ENCODE peak calls at places on chromosomes 2 and 18, in ten cellular contexts. Q is aorta; D is lower lobe of right lung; X is PC-9; M is right cardiac atrium; E is spleen; R is IMR-90; S is CD4-positive, alpha-beta memory T cell; T is transverse colon; N is pancreas. O is an unnamed sample.

GRCh38 chr2:161163438-161163837 is 3.2 kb downstream of the TANK start:
- DNase-seq in S (no peak), Q (no peak), E (no peak), D (no peak), X (no peak), R (no peak), N (no peak), T (no peak), M (no peak), O (no peak)

GRCh38 chr18:50297621-50298442 is 10.3 kb upstream of the CXXC1 start:
- DNase-seq in N (peak; percentile 76), R (peak; percentile 61), Q (peak; percentile 91), X (no peak), M (peak; percentile 92), E (peak; percentile 94), S (peak; percentile 70), D (peak; percentile 87), T (peak; percentile 88), O (peak; percentile 89)

GRCh38 chr2:145909781-145910180 is 1389.9 kb upstream of the ZEB2 start:
- DNase-seq in X (no peak), Q (no peak), S (no peak), N (no peak), D (no peak), R (peak; percentile 3), E (no peak), M (no peak), T (no peak), O (no peak)

GRCh38 chr2:158305501-158305900 is 151.1 kb downstream of the CCDC148 start:
- DNase-seq in N (no peak), X (no peak), R (no peak), T (no peak), E (no peak), Q (no peak), D (no peak), M (no peak), S (no peak), O (no peak)

GRCh38 chr2:224334083-224334482 is 67.8 kb downstream of the FAM124B start:
- DNase-seq in E (no peak), D (no peak), R (no peak), N (no peak), X (no peak), T (no peak), Q (no peak), S (no peak), M (no peak), O (no peak)

GRCh38 chr2:189008555-189009312 is 34.6 kb downstream of the COL3A1 start:
- DNase-seq in M (no peak), E (no peak), T (no peak), D (no peak), N (no peak), R (no peak), X (no peak), S (no peak), Q (no peak), O (no peak)

GRCh38 chr18:36130039-36130831 is 536 bp downstream of the ELP2 start:
- DNase-seq in M (no peak), Q (no peak), R (peak; percentile 10), T (no peak), D (no peak), X (no peak), E (no peak), N (no peak), S (peak; percentile 4), O (no peak)

GRCh38 chr2:232039086-232039485 is 77.6 kb downstream of the DIS3L2 start:
- DNase-seq in T (no peak), Q (no peak), M (no peak), D (no peak), E (no peak), S (no peak), N (no peak), X (no peak), R (no peak), O (no peak)

GRCh38 chr2:239263231-239263936 is 137.4 kb downstream of the HDAC4 start:
- DNase-seq in X (no peak), E (peak; percentile 81), Q (peak; percentile 73), N (no peak), D (no peak), T (peak; percentile 11), S (no peak), M (no peak), R (no peak), O (no peak)

GRCh38 chr18:54129448-54130134 is 94.9 kb downstream of the MBD2 start:
- DNase-seq in S (no peak), T (no peak), M (no peak), X (no peak), D (no peak), Q (no peak), R (no peak), E (no peak), N (no peak), O (peak; percentile 14)

GRCh38 chr2:160256511-160256910 is 56.4 kb upstream of the ITGB6 start:
- DNase-seq in R (no peak), E (no peak), Q (no peak), N (no peak), D (no peak), M (no peak), S (no peak), X (no peak), T (no peak), O (no peak)

GRCh38 chr2:84526562-84526961 is 10.3 kb downstream of the DNAH6 start:
- DNase-seq in M (no peak), X (no peak), S (peak; percentile 12), R (peak; percentile 23), T (no peak), N (no peak), D (no peak), Q (no peak), E (no peak), O (peak; percentile 12)

GRCh38 chr2:45788401-45788800 is 136.9 kb downstream of the PRKCE start:
- DNase-seq in Q (no peak), X (no peak), S (no peak), E (no peak), M (no peak), N (no peak), T (no peak), R (no peak), D (no peak), O (no peak)

GRCh38 chr18:35513181-35513932 is 15.6 kb upstream of the INO80C start:
- DNase-seq in M (peak; percentile 86), R (peak; percentile 54), X (peak; percentile 91), E (no peak), D (no peak), Q (peak; percentile 88), N (peak; percentile 48), T (peak; percentile 20), S (no peak), O (no peak)

GRCh38 chr18:12278153-12278764 is 24.1 kb downstream of the CIDEA start:
- DNase-seq in X (no peak), D (no peak), M (no peak), S (no peak), N (no peak), E (no peak), R (peak; percentile 13), T (no peak), Q (no peak), O (peak; percentile 15)
- H3K27ac ChIP-seq in X (no peak overlapping the region), D (peak overlapping the region; percentile 82), M (peak overlapping the region; percentile 97), S (no peak overlapping the region), N (peak overlapping the region; percentile 44), E (peak overlapping the region; percentile 76), R (peak overlapping the region; percentile 97), T (peak overlapping the region; percentile 97), Q (peak overlapping the region; percentile 72), O (no peak overlapping the region)

DNA sequence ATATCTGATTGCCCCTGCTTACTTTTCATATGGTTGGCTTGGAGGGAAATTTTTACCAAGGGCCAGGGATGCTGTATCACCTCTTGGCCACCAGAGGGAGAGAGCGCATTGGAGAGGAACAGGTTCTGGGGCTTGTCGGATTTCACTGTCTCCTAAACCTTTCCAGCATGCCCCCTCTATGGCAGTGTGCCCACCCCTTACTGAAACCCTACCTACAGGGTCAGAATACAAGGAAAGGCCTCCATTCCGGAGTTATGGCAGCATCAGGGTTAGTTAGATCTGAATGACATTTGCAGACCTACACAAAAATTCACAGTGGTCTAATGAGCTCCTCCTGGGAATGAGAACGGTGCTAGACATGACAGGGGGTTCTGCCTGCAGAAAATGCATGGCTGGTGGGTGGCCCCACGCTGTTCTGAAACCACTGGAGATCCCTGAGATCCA is 5.8 kb downstream of the SLC14A2 start:
- DNase-seq in M (peak; percentile 70), E (no peak), T (peak; percentile 16), Q (no peak), S (peak; percentile 52), D (no peak), X (no peak), N (peak; percentile 17), R (peak; percentile 44), O (peak; percentile 47)
- H3K27ac ChIP-seq in M (no peak overlapping the region), E (no peak overlapping the region), T (no peak overlapping the region), Q (no peak overlapping the region), S (no peak overlapping the region), D (no peak overlapping the region), X (no peak overlapping the region), N (no peak overlapping the region), R (no peak overlapping the region), O (no peak overlapping the region)

DNA sequence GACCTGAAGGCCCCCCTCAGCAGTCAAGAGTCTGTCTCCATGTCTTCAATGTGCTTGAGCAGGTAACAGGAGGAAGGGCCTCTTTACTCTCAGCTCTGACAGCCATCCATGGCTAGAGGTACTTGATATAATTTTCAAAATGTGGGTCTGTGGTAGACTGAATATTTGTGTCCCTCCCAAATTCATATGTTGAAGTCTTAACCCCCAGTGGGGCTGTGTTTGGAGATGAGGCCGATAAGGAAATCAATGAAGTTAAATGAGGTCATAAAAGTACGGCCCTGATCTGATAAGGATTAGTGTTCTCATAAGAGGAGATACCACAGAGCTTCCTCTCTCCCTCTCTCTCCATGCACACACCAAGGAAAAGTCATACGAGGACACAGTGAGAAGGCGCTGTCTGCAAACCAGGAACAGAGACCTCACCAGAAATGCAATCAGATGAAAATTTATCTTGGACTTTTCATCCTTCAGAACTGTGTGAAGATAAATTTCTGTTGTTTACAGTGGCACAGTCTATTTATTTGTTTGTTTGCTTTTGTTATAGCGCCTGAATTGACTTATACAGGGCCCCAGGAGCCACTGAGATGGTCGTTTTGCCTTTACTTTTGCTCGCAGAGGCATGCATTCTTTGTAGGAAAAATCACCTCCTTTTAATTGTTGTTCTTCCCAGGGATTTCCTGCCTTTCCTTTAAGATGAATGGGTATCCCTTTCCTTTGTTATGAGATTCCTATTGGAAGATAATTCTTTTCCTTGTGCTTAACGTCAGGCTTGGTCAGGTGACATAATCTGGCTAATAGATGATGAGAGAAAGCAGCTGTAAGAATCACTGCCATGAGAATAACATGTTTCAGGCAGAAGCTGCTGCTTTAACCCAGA is 274.7 kb upstream of the TRIB2 start:
- DNase-seq in Q (no peak), N (no peak), E (no peak), R (no peak), M (no peak), D (no peak), X (no peak), T (no peak), S (peak; percentile 25), O (no peak)
- H3K27ac ChIP-seq in Q (no peak overlapping the region), N (no peak overlapping the region), E (no peak overlapping the region), R (no peak overlapping the region), M (no peak overlapping the region), D (no peak overlapping the region), X (no peak overlapping the region), T (no peak overlapping the region), S (no peak overlapping the region), O (peak overlapping the region; percentile 25)

DNA sequence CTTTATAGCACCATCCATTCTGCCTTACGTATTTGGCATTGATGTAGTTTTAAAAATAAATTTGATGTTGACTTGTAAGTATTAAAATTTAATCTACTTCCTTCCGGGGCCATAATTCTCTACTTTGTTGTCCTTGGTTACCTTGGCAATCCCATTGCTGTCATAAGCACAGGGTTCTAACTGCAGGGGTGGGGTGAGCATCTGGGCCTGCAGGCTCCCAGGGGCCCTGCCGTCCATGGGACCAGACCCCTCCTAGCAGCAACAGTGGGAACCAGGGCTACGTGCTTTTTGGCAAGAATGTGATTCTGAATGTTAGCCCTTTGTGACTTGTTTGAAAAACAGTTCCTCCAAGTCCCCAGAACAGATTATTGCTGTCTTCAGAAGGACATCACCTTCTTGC is 4.9 kb downstream of the ASAP2 start:
- DNase-seq in E (peak; percentile 21), S (no peak), N (no peak), T (no peak), M (peak; percentile 76), D (no peak), X (no peak), R (no peak), Q (no peak), O (no peak)
- H3K27ac ChIP-seq in E (no peak overlapping the region), S (no peak overlapping the region), N (peak overlapping the region; percentile 63), T (peak overlapping the region; percentile 94), M (peak overlapping the region; percentile 85), D (no peak overlapping the region), X (peak overlapping the region; percentile 22), R (no peak overlapping the region), Q (peak overlapping the region; percentile 94), O (no peak overlapping the region)